ENCODE peak calls at places on chromosomes 11 and 22, in nine cellular contexts. Y is lower lobe of right lung; I is stimulated activated CD4-positive, alpha-beta T cell treated with anti-CD3 and anti-CD28 coated beads, Interleukin-1b, Interleukin-23, amount 100 ng/mL, for 24 hours; K is sciatic nerve; Q is WTC11; P is AG09319; U is heart right ventricle; L is activated CD8-positive, alpha-beta memory T cell treated with anti-CD3 and anti-CD28 coated beads, Interleukin-2, amount 50 U/mL, for 48 hours; T is IMR-90. H is an unnamed sample.

GRCh38 chr11:72091292-72091691 is 10.6 kb downstream of the LRRC51 start:
- DNase-seq in Y (peak), I (peak), K (peak), Q (peak), P (no peak), U (peak), L (peak), T (peak), H (no peak)

GRCh38 chr22:16781764-16782329 is 43.4 kb downstream of the XKR3 start:
- DNase-seq in Y (no peak), I (no peak), K (no peak), Q (no peak), P (no peak), U (no peak), L (no peak), T (no peak), H (no peak)

GRCh38 chr22:48855593-48856307 is 971.9 kb downstream of the BRD1 start:
- DNase-seq in Y (no peak), I (no peak), K (no peak), Q (no peak), P (no peak), U (no peak), L (peak), T (no peak), H (peak)

GRCh38 chr11:116890193-116890592 is 52.8 kb upstream of the APOA1 start:
- DNase-seq in Y (no peak), I (no peak), K (no peak), Q (no peak), P (no peak), U (no peak), L (no peak), T (peak), H (no peak)

GRCh38 chr11:18527512-18527911 is 770 bp upstream of the TSG101 start:
- DNase-seq in Y (no peak), I (no peak), K (no peak), Q (no peak), P (peak), U (no peak), L (no peak), T (peak), H (no peak)

GRCh38 chr22:19568337-19569311 is 44.4 kb upstream of the CLDN5 start:
- DNase-seq in Y (no peak), I (no peak), K (no peak), Q (no peak), P (peak), U (peak), L (no peak), T (peak), H (no peak)

GRCh38 chr11:128843198-128843766 is 23.8 kb downstream of the KCNJ1 start:
- DNase-seq in Y (no peak), I (no peak), K (no peak), Q (no peak), P (no peak), U (no peak), L (no peak), T (no peak), H (no peak)

GRCh38 chr11:25860677-25861445 is 471.1 kb upstream of the ANO3 start:
- DNase-seq in Y (no peak), I (no peak), K (no peak), Q (no peak), P (no peak), U (no peak), L (no peak), T (peak), H (no peak)

GRCh38 chr11:126480015-126480409 is 124.5 kb downstream of the ST3GAL4 start:
- DNase-seq in Y (no peak), I (no peak), K (no peak), Q (no peak), P (no peak), U (no peak), L (no peak), T (no peak), H (peak)

GRCh38 chr11:100445231-100445735 is 241.8 kb upstream of the ARHGAP42 start:
- DNase-seq in Y (no peak), I (no peak), K (no peak), Q (no peak), P (no peak), U (peak), L (no peak), T (no peak), H (no peak)

GRCh38 chr11:1482581-1483444 is 3.8 kb downstream of the MOB2 start:
- DNase-seq in Y (peak), I (no peak), K (no peak), Q (peak), P (no peak), U (no peak), L (no peak), T (no peak), H (peak)